ENCODE peak calls at places on chromosomes 3 and 15, in nine cellular contexts. B is cardiac muscle cell, L is IMR-90, C is RCC 7860, K is NCI-H1092, T is right atrium auricular region, V is iPS DF 19.7, U is naive B cell, P is AG08395. R is an unnamed sample.

GRCh38 chr15:90872481-90873184 is 4.2 kb downstream of the FURIN start:
- DNase-seq in B (peak), L (peak), C (peak), K (no peak), T (no peak), V (no peak), U (no peak), P (peak), R (peak)

GRCh38 chr3:82790307-82791097 is 1029.1 kb upstream of the GBE1 start:
- DNase-seq in B (no peak), L (no peak), C (no peak), K (no peak), T (no peak), V (no peak), U (no peak), P (no peak), R (no peak)

GRCh38 chr3:150890320-150890719 is 14.9 kb downstream of the MINDY4B start:
- DNase-seq in B (peak), L (peak), C (no peak), K (no peak), T (no peak), V (no peak), U (no peak), P (no peak), R (no peak)

GRCh38 chr3:25724948-25725645 is 58.1 kb downstream of the NGLY1 start:
- DNase-seq in B (no peak), L (no peak), C (no peak), K (no peak), T (no peak), V (no peak), U (no peak), P (no peak), R (no peak)

GRCh38 chr3:159200176-159200575 is 398.3 kb downstream of the MFSD1 start:
- DNase-seq in B (peak), L (no peak), C (peak), K (no peak), T (no peak), V (no peak), U (no peak), P (peak), R (no peak)

GRCh38 chr3:158739078-158739477 is 6.8 kb upstream of the RARRES1 start:
- DNase-seq in B (no peak), L (no peak), C (peak), K (no peak), T (no peak), V (no peak), U (no peak), P (no peak), R (no peak)

GRCh38 chr3:49343163-49343562 is 3.3 kb upstream of the USP4 start:
- DNase-seq in B (no peak), L (no peak), C (no peak), K (no peak), T (no peak), V (no peak), U (peak), P (no peak), R (no peak)

GRCh38 chr15:66830358-66830757 is 128.3 kb downstream of the SMAD6 start:
- DNase-seq in B (peak), L (peak), C (peak), K (no peak), T (no peak), V (no peak), U (no peak), P (peak), R (no peak)

GRCh38 chr3:117910820-117911524 is 1123.7 kb downstream of the IGSF11 start:
- DNase-seq in B (no peak), L (no peak), C (no peak), K (no peak), T (no peak), V (no peak), U (no peak), P (no peak), R (no peak)

GRCh38 chr3:41176554-41176953 is 22.8 kb upstream of the CTNNB1 start:
- DNase-seq in B (no peak), L (no peak), C (no peak), K (no peak), T (no peak), V (no peak), U (no peak), P (no peak), R (no peak)

GRCh38 chr3:143978263-143978631 is 6.6 kb downstream of the DIPK2A start:
- DNase-seq in B (no peak), L (no peak), C (no peak), K (no peak), T (no peak), V (no peak), U (no peak), P (no peak), R (no peak)

GRCh38 chr3:98521897-98522537 is 685 bp downstream of the CLDND1 start:
- DNase-seq in B (peak), L (peak), C (peak), K (peak), T (peak), V (no peak), U (no peak), P (peak), R (peak)

GRCh38 chr3:10391391-10391790 is 70.5 kb upstream of the SEC13 start:
- DNase-seq in B (no peak), L (no peak), C (no peak), K (no peak), T (no peak), V (no peak), U (no peak), P (no peak), R (no peak)

GRCh38 chr3:41997702-41998551 is 36.0 kb upstream of the ULK4 start:
- DNase-seq in B (peak), L (peak), C (no peak), K (no peak), T (no peak), V (no peak), U (no peak), P (no peak), R (no peak)

GRCh38 chr15:80093854-80094418 is 34.5 kb downstream of the ZFAND6 start:
- DNase-seq in B (peak), L (no peak), C (no peak), K (no peak), T (no peak), V (no peak), U (no peak), P (no peak), R (no peak)

GRCh38 chr15:58839485-58839884 is 68.4 kb downstream of the MINDY2 start:
- DNase-seq in B (peak), L (peak), C (no peak), K (no peak), T (no peak), V (no peak), U (no peak), P (peak), R (peak)

GRCh38 chr3:182482692-182483091 is 310.6 kb upstream of the ATP11B start:
- DNase-seq in B (no peak), L (no peak), C (no peak), K (no peak), T (no peak), V (no peak), U (no peak), P (no peak), R (no peak)

GRCh38 chr3:194158942-194159439 is 23.0 kb downstream of the HES1 start:
- DNase-seq in B (no peak), L (no peak), C (no peak), K (no peak), T (no peak), V (no peak), U (no peak), P (no peak), R (no peak)

GRCh38 chr3:69113536-69113935 is 8.9 kb downstream of the LMOD3 start:
- DNase-seq in B (peak), L (peak), C (no peak), K (no peak), T (no peak), V (no peak), U (no peak), P (no peak), R (no peak)

GRCh38 chr3:48716508-48716981 is 476 bp downstream of the IP6K2 start:
- DNase-seq in B (no peak), L (no peak), C (no peak), K (no peak), T (no peak), V (no peak), U (peak), P (no peak), R (peak)

GRCh38 chr3:26712211-26713026 is 89.8 kb downstream of the LRRC3B start:
- DNase-seq in B (peak), L (peak), C (peak), K (peak), T (no peak), V (peak), U (no peak), P (no peak), R (peak)

GRCh38 chr3:8500208-8500961 is 1.2 kb upstream of the LMCD1 start:
- DNase-seq in B (peak), L (peak), C (peak), K (no peak), T (no peak), V (no peak), U (no peak), P (no peak), R (no peak)

GRCh38 chr3:181715601-181716340 is 4.0 kb downstream of the SOX2 start:
- DNase-seq in B (no peak), L (no peak), C (no peak), K (no peak), T (no peak), V (no peak), U (no peak), P (no peak), R (no peak)

GRCh38 chr3:122563717-122564025 is 429 bp downstream of the PARP9 start:
- DNase-seq in B (peak), L (no peak), C (no peak), K (no peak), T (no peak), V (no peak), U (no peak), P (no peak), R (peak)

GRCh38 chr3:139123377-139124095 is 78.8 kb upstream of the PRR23C start:
- DNase-seq in B (no peak), L (no peak), C (no peak), K (no peak), T (no peak), V (no peak), U (no peak), P (peak), R (no peak)

GRCh38 chr3:147392083-147392916 is 14.0 kb downstream of the ZIC4 start:
- DNase-seq in B (no peak), L (no peak), C (no peak), K (no peak), T (no peak), V (no peak), U (no peak), P (peak), R (no peak)

GRCh38 chr3:112779558-112780480 is 66.8 kb downstream of the CD200R1L start:
- DNase-seq in B (peak), L (no peak), C (no peak), K (no peak), T (no peak), V (no peak), U (no peak), P (no peak), R (no peak)

GRCh38 chr3:182920515-182921084 is 59.7 kb downstream of the DCUN1D1 start:
- DNase-seq in B (no peak), L (no peak), C (no peak), K (no peak), T (no peak), V (no peak), U (no peak), P (no peak), R (no peak)

GRCh38 chr3:34213481-34213880 is 415.1 kb downstream of the PDCD6IP start:
- DNase-seq in B (no peak), L (no peak), C (no peak), K (peak), T (no peak), V (no peak), U (no peak), P (no peak), R (no peak)

GRCh38 chr3:183393625-183394024 is 34.8 kb downstream of the MCF2L2 start:
- DNase-seq in B (peak), L (no peak), C (no peak), K (no peak), T (no peak), V (no peak), U (no peak), P (no peak), R (no peak)

GRCh38 chr15:36406366-36406765 is 173.1 kb upstream of the CDIN1 start:
- DNase-seq in B (no peak), L (no peak), C (no peak), K (no peak), T (no peak), V (no peak), U (no peak), P (no peak), R (no peak)

GRCh38 chr3:66437341-66437929 is 63.4 kb downstream of the LRIG1 start:
- DNase-seq in B (no peak), L (no peak), C (no peak), K (no peak), T (no peak), V (no peak), U (no peak), P (no peak), R (no peak)

GRCh38 chr3:86388848-86389247 is 602.1 kb downstream of the VGLL3 start:
- DNase-seq in B (no peak), L (no peak), C (no peak), K (no peak), T (no peak), V (no peak), U (no peak), P (no peak), R (no peak)

GRCh38 chr3:164459526-164460151 is 618.7 kb downstream of the SI start:
- DNase-seq in B (no peak), L (no peak), C (peak), K (no peak), T (no peak), V (no peak), U (no peak), P (no peak), R (no peak)

GRCh38 chr3:179991104-179991503 is 45.6 kb downstream of the PEX5L start:
- DNase-seq in B (no peak), L (no peak), C (no peak), K (no peak), T (no peak), V (no peak), U (no peak), P (no peak), R (no peak)

GRCh38 chr15:101115887-101116680 is 135.8 kb downstream of the CHSY1 start:
- DNase-seq in B (peak), L (peak), C (peak), K (no peak), T (no peak), V (no peak), U (no peak), P (peak), R (no peak)

GRCh38 chr3:43958973-43959372 is 268.2 kb downstream of the ABHD5 start:
- DNase-seq in B (no peak), L (no peak), C (no peak), K (no peak), T (no peak), V (no peak), U (no peak), P (no peak), R (no peak)

R was measured in NAMALWA.